ENCODE peak calls at places on chromosomes 2 and 18, in seven cellular contexts. I, Y, E, V, A, Q and X are unnamed samples.

GRCh38 chr18:12990128-12990485 is 1.1 kb upstream of the CEP192 start:
- DNase-seq in I (no peak), Y (no peak), E (no peak), V (no peak), A (no peak), Q (no peak), X (no peak)

GRCh38 chr2:179729961-179730360 is 131.5 kb downstream of the ZNF385B start:
- DNase-seq in I (no peak), Y (no peak), E (no peak), V (no peak), A (no peak), Q (no peak), X (no peak)

GRCh38 chr2:88831792-88832248 is 140.3 kb downstream of the RPIA start:
- DNase-seq in I (peak), Y (peak), E (peak), V (peak), A (no peak), Q (no peak), X (peak)

GRCh38 chr2:240277073-240277806 is 136.8 kb upstream of the OTOS start:
- DNase-seq in I (no peak), Y (no peak), E (no peak), V (no peak), A (no peak), Q (no peak), X (no peak)

GRCh38 chr18:79395761-79396404 is at the start of gene NFATC1:
- DNase-seq in I (no peak), Y (peak), E (peak), V (no peak), A (peak), Q (peak), X (no peak)

GRCh38 chr2:182767578-182767977 is 51.5 kb downstream of the DNAJC10 start:
- DNase-seq in I (peak), Y (peak), E (no peak), V (no peak), A (no peak), Q (no peak), X (no peak)

GRCh38 chr2:95004702-95005101 is 20.8 kb upstream of the MAL start:
- DNase-seq in I (no peak), Y (no peak), E (no peak), V (no peak), A (no peak), Q (no peak), X (no peak)

GRCh38 chr2:112627060-112628040 is 18.4 kb upstream of the SLC20A1 start:
- DNase-seq in I (no peak), Y (peak), E (no peak), V (peak), A (peak), Q (peak), X (no peak)

GRCh38 chr2:8607591-8607990 is 74.3 kb upstream of the ID2 start:
- DNase-seq in I (no peak), Y (no peak), E (no peak), V (no peak), A (no peak), Q (no peak), X (no peak)

GRCh38 chr18:49762191-49763077 is 50.9 kb downstream of the ACAA2 start:
- DNase-seq in I (no peak), Y (no peak), E (peak), V (no peak), A (no peak), Q (no peak), X (no peak)

GRCh38 chr2:67879586-67880290 is 183.1 kb downstream of the C1D start:
- DNase-seq in I (no peak), Y (no peak), E (no peak), V (no peak), A (no peak), Q (no peak), X (no peak)

GRCh38 chr2:179059026-179059680 is 9.2 kb upstream of the CCDC141 start:
- DNase-seq in I (no peak), Y (no peak), E (no peak), V (no peak), A (no peak), Q (no peak), X (no peak)

GRCh38 chr2:46068604-46069003 is 228.6 kb upstream of the EPAS1 start:
- DNase-seq in I (no peak), Y (peak), E (no peak), V (no peak), A (peak), Q (no peak), X (no peak)

GRCh38 chr2:11387100-11387390 is 42.6 kb upstream of the ROCK2 start:
- DNase-seq in I (no peak), Y (no peak), E (no peak), V (no peak), A (no peak), Q (no peak), X (no peak)

GRCh38 chr2:215621389-215621788 is 185.5 kb upstream of the FN1 start:
- DNase-seq in I (no peak), Y (no peak), E (no peak), V (no peak), A (no peak), Q (no peak), X (no peak)

GRCh38 chr2:17416891-17417391 is 101.3 kb downstream of the RAD51AP2 start:
- DNase-seq in I (no peak), Y (no peak), E (no peak), V (no peak), A (no peak), Q (no peak), X (no peak)

GRCh38 chr2:95323347-95324155 is 26.4 kb downstream of the KCNIP3 start:
- DNase-seq in I (peak), Y (no peak), E (peak), V (no peak), A (no peak), Q (no peak), X (peak)

GRCh38 chr2:70965506-70965905 is 12.9 kb upstream of the ANKRD53 start:
- DNase-seq in I (no peak), Y (no peak), E (no peak), V (no peak), A (no peak), Q (peak), X (no peak)

GRCh38 chr2:6922201-6922656 is 5.0 kb downstream of the RNF144A start:
- DNase-seq in I (no peak), Y (no peak), E (no peak), V (no peak), A (no peak), Q (no peak), X (no peak)

GRCh38 chr2:234628953-234629352 is 132.1 kb upstream of the ARL4C start:
- DNase-seq in I (no peak), Y (no peak), E (no peak), V (no peak), A (no peak), Q (no peak), X (no peak)

GRCh38 chr2:186693446-186693842 is 416 bp upstream of the FAM171B start:
- DNase-seq in I (no peak), Y (no peak), E (no peak), V (no peak), A (no peak), Q (no peak), X (no peak)

GRCh38 chr18:79845164-79845563 is 47.4 kb downstream of the KCNG2 start:
- DNase-seq in I (no peak), Y (no peak), E (no peak), V (no peak), A (no peak), Q (no peak), X (no peak)

GRCh38 chr18:44637210-44638051 is 43.3 kb upstream of the SETBP1 start:
- DNase-seq in I (no peak), Y (no peak), E (no peak), V (no peak), A (no peak), Q (no peak), X (no peak)

GRCh38 chr18:13562494-13563029 is 163.8 kb downstream of the FAM210A start:
- DNase-seq in I (no peak), Y (no peak), E (no peak), V (no peak), A (no peak), Q (no peak), X (peak)

GRCh38 chr2:146634256-146635068 is 1210.4 kb upstream of the ACVR2A start:
- DNase-seq in I (peak), Y (no peak), E (no peak), V (no peak), A (no peak), Q (no peak), X (no peak)

GRCh38 chr2:127596311-127597045 is 49.5 kb upstream of the GPR17 start:
- DNase-seq in I (no peak), Y (no peak), E (no peak), V (no peak), A (peak), Q (no peak), X (no peak)

GRCh38 chr18:59148192-59148591 is 8.5 kb downstream of the SEC11C start:
- DNase-seq in I (no peak), Y (no peak), E (no peak), V (no peak), A (no peak), Q (peak), X (no peak)

GRCh38 chr2:234334146-234334545 is 162.7 kb downstream of the ARL4C start:
- DNase-seq in I (no peak), Y (no peak), E (no peak), V (no peak), A (no peak), Q (no peak), X (no peak)

GRCh38 chr18:62566199-62566598 is 43.4 kb downstream of the ZCCHC2 start:
- DNase-seq in I (no peak), Y (peak), E (no peak), V (no peak), A (no peak), Q (no peak), X (no peak)

GRCh38 chr2:2621855-2622254 is 290.8 kb upstream of the MYT1L start:
- DNase-seq in I (no peak), Y (no peak), E (no peak), V (no peak), A (no peak), Q (no peak), X (no peak)

GRCh38 chr2:74730530-74730929 is 76.5 kb downstream of the SEMA4F start:
- DNase-seq in I (no peak), Y (no peak), E (no peak), V (no peak), A (no peak), Q (no peak), X (no peak)

GRCh38 chr2:150698016-150698661 is 210.7 kb upstream of the RND3 start:
- DNase-seq in I (no peak), Y (peak), E (no peak), V (no peak), A (no peak), Q (no peak), X (no peak)

GRCh38 chr2:239263937-239264837 is 136.6 kb downstream of the HDAC4 start:
- DNase-seq in I (no peak), Y (no peak), E (peak), V (no peak), A (peak), Q (peak), X (no peak)

GRCh38 chr18:13377496-13377895 is 158.9 kb downstream of the LDLRAD4 start:
- DNase-seq in I (no peak), Y (no peak), E (no peak), V (no peak), A (peak), Q (no peak), X (no peak)

GRCh38 chr2:172462393-172463381 is 35.3 kb downstream of the ITGA6 start:
- DNase-seq in I (no peak), Y (no peak), E (no peak), V (no peak), A (no peak), Q (no peak), X (no peak)

GRCh38 chr2:147420947-147421346 is 423.9 kb upstream of the ACVR2A start:
- DNase-seq in I (no peak), Y (no peak), E (no peak), V (no peak), A (no peak), Q (no peak), X (no peak)

GRCh38 chr18:51861041-51861440 is 479.0 kb upstream of the DCC start:
- DNase-seq in I (no peak), Y (no peak), E (no peak), V (no peak), A (no peak), Q (no peak), X (no peak)

GRCh38 chr18:10291568-10291981 is 162.9 kb upstream of the APCDD1 start:
- DNase-seq in I (no peak), Y (peak), E (peak), V (no peak), A (peak), Q (no peak), X (no peak)
- TF ChIP-seq POLR2AphosphoS5 in I (no peak), Y (no peak), E (no peak), V (no peak), A (peak), Q (no peak), X (no peak)

DNA sequence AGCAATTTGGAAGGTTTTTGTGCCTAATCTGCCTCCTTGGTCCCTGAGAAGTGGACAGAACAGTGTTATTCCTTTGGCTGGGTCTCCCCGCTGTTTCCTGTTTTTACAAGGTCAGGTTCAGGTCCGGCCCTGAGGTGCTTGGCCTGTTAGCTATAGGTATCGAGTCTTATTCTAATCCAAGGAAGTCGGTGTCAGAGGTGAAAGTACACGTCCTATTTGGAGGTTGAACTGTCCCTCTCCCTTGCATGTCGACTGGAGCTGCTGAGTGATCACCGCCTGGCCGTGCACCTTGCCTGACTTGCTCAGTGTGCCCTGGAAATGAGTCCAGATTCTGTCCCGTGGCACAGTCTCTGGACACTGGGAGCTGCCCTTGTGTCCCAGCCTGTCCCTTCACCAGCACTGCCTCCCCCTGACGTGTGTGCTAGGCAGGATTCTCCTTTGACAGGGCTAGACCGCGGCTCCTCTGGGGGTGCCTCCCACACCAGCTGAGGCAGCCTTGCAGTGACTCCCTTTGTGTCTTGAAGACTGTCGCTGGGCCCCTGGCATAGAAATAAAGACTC is 65.7 kb upstream of the RBM44 start:
- DNase-seq in I (no peak), Y (peak), E (no peak), V (no peak), A (peak), Q (no peak), X (no peak)
- TF ChIP-seq POLR2AphosphoS5 in I (no peak), Y (no peak), E (peak), V (no peak), A (peak), Q (no peak), X (no peak)

DNA sequence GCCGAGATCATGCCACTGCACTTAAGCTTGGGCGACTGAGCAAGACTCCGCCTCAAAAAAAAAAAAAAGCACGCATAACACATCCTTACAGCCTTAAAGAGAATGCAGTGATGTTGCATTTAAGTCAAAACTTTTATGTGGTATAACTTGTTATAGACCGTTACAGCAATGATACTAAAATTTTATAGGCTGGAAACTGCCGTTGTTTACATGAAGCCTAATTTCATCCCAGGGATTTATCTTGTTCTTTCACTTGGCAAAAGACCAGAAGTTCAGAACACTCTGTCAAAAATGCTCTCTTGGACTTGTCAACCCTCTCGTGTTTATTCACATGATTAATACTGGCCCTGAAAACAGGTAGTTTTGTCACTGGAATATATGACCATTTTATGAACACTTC is 7.4 kb downstream of the GNAL start:
- DNase-seq in I (no peak), Y (no peak), E (no peak), V (no peak), A (no peak), Q (no peak), X (no peak)
- TF ChIP-seq POLR2AphosphoS5 in I (no peak), Y (no peak), E (no peak), V (no peak), A (no peak), Q (no peak), X (no peak)

DNA sequence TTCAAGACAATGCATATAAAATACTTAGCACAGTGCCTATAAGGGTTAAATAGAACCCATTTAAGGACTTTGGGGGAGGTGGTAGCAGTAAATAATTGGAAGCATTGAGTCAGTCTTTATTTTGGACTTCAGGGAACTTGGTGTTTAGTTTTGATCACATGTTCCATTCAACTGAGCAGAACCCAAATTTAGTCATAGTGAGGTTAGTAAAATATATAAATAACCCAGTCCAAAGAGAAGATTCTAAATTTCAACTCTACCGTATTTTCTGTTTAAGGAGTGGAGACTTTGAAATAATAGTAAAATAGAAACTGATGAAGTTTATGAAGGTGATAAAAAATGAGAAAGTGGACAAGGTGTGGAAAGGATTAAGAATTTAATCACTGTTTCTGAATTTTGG is 19.7 kb downstream of the TWSG1 start:
- DNase-seq in I (no peak), Y (no peak), E (no peak), V (no peak), A (no peak), Q (no peak), X (no peak)
- TF ChIP-seq POLR2AphosphoS5 in I (no peak), Y (no peak), E (no peak), V (no peak), A (no peak), Q (no peak), X (no peak)

GRCh38 chr2:51454177-51454576 is 422.2 kb upstream of the NRXN1 start:
- DNase-seq in I (no peak), Y (no peak), E (no peak), V (no peak), A (no peak), Q (no peak), X (no peak)
- TF ChIP-seq POLR2AphosphoS5 in I (no peak), Y (no peak), E (no peak), V (no peak), A (no peak), Q (no peak), X (no peak)

DNA sequence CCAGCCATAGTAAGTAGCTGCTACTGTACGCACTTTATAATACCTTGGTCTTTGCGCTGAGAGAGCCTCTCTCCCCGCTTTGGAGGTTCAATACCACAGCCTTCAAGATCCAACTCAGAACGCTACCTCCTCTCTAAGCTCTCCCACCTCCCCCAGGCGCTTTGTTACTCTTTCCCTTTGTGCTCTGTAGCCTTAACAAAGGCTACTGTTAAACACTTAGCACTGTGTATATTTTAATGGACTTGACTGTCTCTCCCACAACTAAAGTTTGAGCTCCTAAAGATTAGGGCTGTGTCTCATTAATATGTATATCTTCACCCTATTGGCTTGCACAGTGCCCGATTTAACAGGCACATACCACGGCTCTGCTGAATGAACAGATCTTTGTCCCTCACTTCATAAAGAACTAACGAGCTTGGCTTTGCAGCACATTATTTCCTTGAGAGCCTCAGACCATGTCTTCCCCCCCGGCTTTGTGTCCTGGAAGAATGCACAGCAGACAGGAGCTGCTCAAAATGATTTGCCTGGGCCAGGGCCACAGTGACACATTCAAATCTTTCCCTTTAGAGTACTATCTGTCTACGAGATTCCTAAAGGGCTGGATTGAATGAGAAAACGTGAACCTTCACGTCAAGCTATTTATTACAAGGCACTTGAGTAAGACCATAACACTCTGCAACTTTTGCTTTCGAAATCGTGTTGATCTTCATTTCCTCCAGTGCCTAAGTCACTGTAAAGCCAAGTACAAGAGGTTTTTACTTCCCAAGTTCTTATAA is 22.1 kb downstream of the ABHD3 start:
- DNase-seq in I (no peak), Y (peak), E (no peak), V (no peak), A (no peak), Q (no peak), X (no peak)
- TF ChIP-seq POLR2AphosphoS5 in I (no peak), Y (no peak), E (no peak), V (no peak), A (peak), Q (no peak), X (no peak)